ENCODE peak calls at places on chromosomes 12 and 14, in four cellular contexts. U, B, Y and S are unnamed samples.

GRCh38 chr14:50249118-50249775 is 17.9 kb upstream of the SOS2 start:
- DNase-seq in U (no peak), B (no peak), Y (no peak), S (no peak)

GRCh38 chr12:8508912-8509841 is 4.1 kb upstream of the CLEC4D start:
- DNase-seq in U (no peak), Y (no peak), B (no peak), S (no peak)

GRCh38 chr12:51329742-51330141 is 5.8 kb upstream of the BIN2 start:
- DNase-seq in B (no peak), U (no peak), Y (no peak), S (no peak)

GRCh38 chr14:46782281-46782680 is 130.7 kb upstream of the RPL10L start:
- DNase-seq in U (no peak), Y (no peak), B (no peak), S (no peak)

GRCh38 chr12:32265920-32266319 is 133.4 kb upstream of the FGD4 start:
- DNase-seq in B (no peak), U (no peak), Y (no peak), S (no peak)

GRCh38 chr14:61458766-61459165 is 137.4 kb downstream of the PRKCH start:
- DNase-seq in B (no peak), Y (no peak), U (no peak), S (no peak)

GRCh38 chr14:30142216-30142615 is 214.6 kb upstream of the PRKD1 start:
- DNase-seq in U (no peak), B (no peak), Y (no peak), S (no peak)

GRCh38 chr12:72057330-72057911 is 118.8 kb downstream of the TPH2 start:
- DNase-seq in U (no peak), Y (no peak), B (no peak), S (no peak)

GRCh38 chr14:73238262-73238852 is 1.1 kb downstream of the PAPLN start:
- DNase-seq in B (peak), Y (no peak), U (no peak), S (no peak)

GRCh38 chr14:64800000-64800399 is 79.7 kb downstream of the SPTB start:
- DNase-seq in Y (no peak), U (no peak), B (no peak), S (no peak)

GRCh38 chr12:25052191-25053020 is 103.5 kb upstream of the BCAT1 start:
- DNase-seq in Y (peak), B (no peak), U (peak), S (no peak)

GRCh38 chr12:98997-99396 is 32.4 kb downstream of the IQSEC3 start:
- DNase-seq in U (no peak), B (no peak), Y (no peak), S (no peak)

GRCh38 chr12:54958048-54958658 is 26.4 kb downstream of the TESPA1 start:
- DNase-seq in B (peak), U (peak), Y (peak), S (no peak)

GRCh38 chr12:114215766-114216165 is 190.2 kb downstream of the TBX5 start:
- DNase-seq in Y (no peak), B (no peak), U (no peak), S (no peak)

GRCh38 chr12:104136577-104136976 is 1.4 kb downstream of the NFYB start:
- DNase-seq in B (no peak), U (no peak), Y (no peak), S (no peak)

GRCh38 chr12:60501124-60501729 is 905.4 kb downstream of the SLC16A7 start:
- DNase-seq in U (no peak), B (no peak), Y (no peak), S (no peak)

GRCh38 chr12:131139363-131140068 is 185.8 kb downstream of the ADGRD1 start:
- DNase-seq in B (no peak), U (no peak), Y (no peak), S (no peak)

GRCh38 chr14:72788972-72789728 is 104.8 kb downstream of the DPF3 start:
- DNase-seq in Y (no peak), U (no peak), B (no peak), S (no peak)

GRCh38 chr12:132218915-132219314 is 74.7 kb downstream of the NOC4L start:
- DNase-seq in Y (peak), U (peak), B (no peak), S (peak)

GRCh38 chr14:94827711-94828505 is 58.0 kb upstream of the GSC start:
- DNase-seq in Y (no peak), U (no peak), B (no peak), S (no peak)

GRCh38 chr14:102928412-102929348 is 6.2 kb downstream of the AMN start:
- DNase-seq in Y (peak), U (peak), B (peak), S (peak)

GRCh38 chr14:89067293-89067972 is 243.0 kb downstream of the TTC8 start:
- DNase-seq in B (no peak), U (no peak), Y (no peak), S (no peak)

GRCh38 chr12:15364221-15365170 is 42.2 kb downstream of the PTPRO start:
- DNase-seq in Y (no peak), B (no peak), U (no peak), S (no peak)

GRCh38 chr14:53533384-53533975 is 380.4 kb upstream of the DDHD1 start:
- DNase-seq in U (no peak), Y (no peak), B (no peak), S (no peak)

GRCh38 chr12:116697305-116698130 is 40.4 kb downstream of the SPRING1 start:
- DNase-seq in U (no peak), B (no peak), Y (no peak), S (peak)

GRCh38 chr12:50050410-50051280 is 6.8 kb upstream of the ASIC1 start:
- DNase-seq in U (no peak), Y (no peak), B (no peak), S (peak)

GRCh38 chr12:31370645-31371620 is 45.0 kb upstream of the SINHCAF start:
- DNase-seq in Y (no peak), B (no peak), U (no peak), S (no peak)

GRCh38 chr12:4270016-4270669 is 3.4 kb upstream of the CCND2 start:
- DNase-seq in Y (no peak), U (peak), B (no peak), S (no peak)

GRCh38 chr12:132572106-132572505 is 38.3 kb downstream of the LRCOL1 start:
- DNase-seq in B (no peak), U (no peak), Y (no peak), S (no peak)

GRCh38 chr14:95711476-95712176 is 2.3 kb downstream of the TCL1A start:
- DNase-seq in B (no peak), U (no peak), Y (no peak), S (no peak)

GRCh38 chr12:132629330-132629729 is 10.8 kb downstream of the P2RX2 start:
- DNase-seq in Y (no peak), U (no peak), B (no peak), S (no peak)

GRCh38 chr14:31172084-31172483 is 35.5 kb downstream of the HECTD1 start:
- DNase-seq in U (no peak), B (no peak), Y (no peak), S (no peak)

GRCh38 chr12:115129727-115130126 is 445.8 kb upstream of the TBX3 start:
- DNase-seq in U (no peak), B (no peak), Y (no peak), S (no peak)

GRCh38 chr12:101552277-101552676 is 42.5 kb upstream of the MYBPC1 start:
- DNase-seq in Y (no peak), B (no peak), U (no peak), S (no peak)

GRCh38 chr14:68143341-68143807 is 323.8 kb downstream of the RAD51B start:
- DNase-seq in B (no peak), Y (no peak), U (no peak), S (no peak)

GRCh38 chr14:100155881-100156645 is 3.4 kb downstream of the DEGS2 start:
- DNase-seq in Y (no peak), U (no peak), B (no peak), S (no peak)